ENCODE peak calls at places on chromosomes 5 and 9, in nine cellular contexts. E is pancreas, W is NCI-H1417, M is fibroblast of lung, J is Caki2, H is ELR, O is amniotic stem cell, F is left ventricle myocardium inferior, Z is cardiac fibroblast. K is an unnamed sample.

GRCh38 chr9:17322882-17323864 is 188.3 kb downstream of the CNTLN start:
- DNase-seq in H (no peak), E (no peak), M (no peak), W (no peak), O (no peak), F (no peak), Z (no peak), J (no peak), K (no peak)

GRCh38 chr5:120298981-120299380 is 165.1 kb upstream of the PRR16 start:
- DNase-seq in E (no peak), O (no peak), W (no peak), Z (no peak), M (peak), H (no peak), J (no peak), F (no peak), K (no peak)

GRCh38 chr5:1090538-1090937 is 21.3 kb downstream of the SLC12A7 start:
- DNase-seq in F (peak), W (no peak), M (peak), H (no peak), J (no peak), Z (peak), E (no peak), O (no peak), K (no peak)

GRCh38 chr5:95631991-95632675 is 12.2 kb downstream of the GPR150 start:
- DNase-seq in Z (peak), H (peak), F (no peak), O (no peak), J (peak), E (peak), W (no peak), M (no peak), K (peak)

GRCh38 chr9:69546265-69546664 is 125.9 kb downstream of the APBA1 start:
- DNase-seq in O (no peak), E (no peak), Z (peak), W (peak), M (peak), H (peak), F (no peak), J (peak), K (no peak)

GRCh38 chr5:179974281-179974945 is 66.7 kb upstream of the TBC1D9B start:
- DNase-seq in Z (no peak), H (no peak), F (no peak), W (peak), M (no peak), J (no peak), O (no peak), E (no peak), K (no peak)

GRCh38 chr5:83077662-83078261 is 415 bp downstream of the XRCC4 start:
- DNase-seq in E (no peak), H (peak), M (peak), Z (no peak), J (no peak), W (no peak), O (no peak), F (no peak), K (no peak)

GRCh38 chr9:126160067-126160853 is 166.4 kb upstream of the MVB12B start:
- DNase-seq in W (no peak), J (no peak), E (no peak), O (no peak), F (no peak), H (no peak), M (no peak), Z (no peak), K (no peak)

GRCh38 chr9:96420468-96421219 is 2.5 kb upstream of the ZNF367 start:
- DNase-seq in H (peak), O (peak), F (no peak), W (no peak), E (peak), Z (peak), M (peak), J (peak), K (peak)

GRCh38 chr5:128826290-128826689 is 139.0 kb upstream of the SLC27A6 start:
- DNase-seq in H (no peak), M (peak), E (no peak), W (no peak), Z (peak), J (no peak), O (no peak), F (no peak), K (no peak)

GRCh38 chr9:36328798-36329411 is 70.7 kb upstream of the GNE start:
- DNase-seq in O (peak), W (peak), M (peak), H (peak), Z (peak), J (peak), F (no peak), E (peak), K (peak)

GRCh38 chr9:110197330-110198187 is 10.4 kb downstream of the C9orf152 start:
- DNase-seq in W (no peak), J (no peak), H (no peak), E (no peak), Z (no peak), F (no peak), M (no peak), O (no peak), K (no peak)

GRCh38 chr5:94240616-94241287 is 377.7 kb downstream of the KIAA0825 start:
- DNase-seq in J (no peak), H (no peak), W (no peak), M (peak), F (no peak), Z (peak), E (no peak), O (no peak), K (peak)

GRCh38 chr9:68942790-68943189 is 71.1 kb downstream of the PRKACG start:
- DNase-seq in Z (no peak), J (no peak), F (no peak), O (no peak), E (no peak), M (no peak), H (no peak), W (no peak), K (no peak)

GRCh38 chr5:27414099-27414498 is 375.7 kb upstream of the CDH9 start:
- DNase-seq in H (no peak), O (no peak), E (no peak), J (no peak), W (no peak), M (no peak), F (no peak), Z (no peak), K (no peak)

GRCh38 chr5:134252671-134253070 is 26.8 kb upstream of the PPP2CA start:
- DNase-seq in J (peak), W (no peak), O (peak), H (peak), Z (peak), M (peak), F (no peak), E (no peak), K (peak)

GRCh38 chr9:115373000-115373709 is 255.2 kb upstream of the TNC start:
- DNase-seq in M (peak), J (peak), Z (peak), W (no peak), O (peak), H (peak), E (no peak), F (no peak), K (peak)

GRCh38 chr9:21995652-21996275 is 1.2 kb downstream of the CDKN2B-AS1 start:
- DNase-seq in F (peak), J (no peak), H (peak), O (no peak), M (peak), Z (peak), W (no peak), E (peak), K (peak)

GRCh38 chr9:115969096-115969495 is 184.5 kb upstream of the PAPPA start:
- DNase-seq in Z (peak), M (no peak), E (no peak), H (no peak), W (no peak), O (no peak), J (no peak), F (no peak), K (peak)

GRCh38 chr5:37665889-37666288 is 174.0 kb downstream of the GDNF start:
- DNase-seq in E (peak), W (no peak), J (no peak), H (no peak), M (peak), O (no peak), Z (no peak), F (peak), K (peak)

GRCh38 chr9:21873540-21874221 is 71.2 kb downstream of the MTAP start:
- DNase-seq in M (peak), Z (peak), H (peak), J (peak), F (no peak), O (no peak), E (no peak), W (no peak), K (peak)

GRCh38 chr5:128539038-128539429 is 989 bp upstream of the FBN2 start:
- DNase-seq in E (no peak), F (peak), O (no peak), M (peak), W (no peak), H (peak), Z (peak), J (no peak), K (no peak)

GRCh38 chr9:72898360-72898759 is 54.5 kb downstream of the ALDH1A1 start:
- DNase-seq in M (no peak), H (no peak), F (no peak), E (no peak), O (no peak), J (no peak), Z (no peak), W (no peak), K (no peak)

GRCh38 chr5:143019614-143020515 is 249.7 kb downstream of the ARHGAP26 start:
- DNase-seq in O (no peak), Z (no peak), W (peak), F (no peak), J (no peak), H (no peak), M (no peak), E (no peak), K (no peak)

GRCh38 chr9:24516463-24516862 is 29.2 kb downstream of the IZUMO3 start:
- DNase-seq in E (no peak), H (no peak), W (no peak), F (no peak), O (no peak), J (no peak), Z (no peak), M (no peak), K (peak)

GRCh38 chr5:140114341-140115185 is 654 bp downstream of the PURA start:
- DNase-seq in J (peak), H (peak), W (peak), M (peak), E (peak), O (peak), Z (peak), F (peak), K (peak)

GRCh38 chr5:39274388-39275085 is 55.2 kb upstream of the FYB1 start:
- DNase-seq in H (no peak), F (no peak), M (peak), W (no peak), Z (peak), J (no peak), E (no peak), O (no peak), K (no peak)

GRCh38 chr9:82445556-82445955 is 457.0 kb downstream of the SPATA31D1 start:
- DNase-seq in E (no peak), F (no peak), H (no peak), J (no peak), W (no peak), Z (no peak), O (no peak), M (no peak), K (no peak)

GRCh38 chr5:109739741-109740140 is 50.0 kb downstream of the MAN2A1 start:
- DNase-seq in Z (peak), W (no peak), O (no peak), M (peak), E (no peak), F (no peak), H (peak), J (peak), K (peak)

GRCh38 chr9:1791191-1791590 is 224.0 kb upstream of the SMARCA2 start:
- DNase-seq in F (no peak), O (no peak), W (no peak), E (no peak), Z (no peak), H (no peak), J (no peak), M (no peak), K (no peak)

GRCh38 chr9:133993635-133994253 is 1.6 kb upstream of the VAV2 start:
- DNase-seq in E (no peak), W (no peak), F (no peak), Z (no peak), H (no peak), O (no peak), J (no peak), M (no peak), K (no peak)

GRCh38 chr9:96222132-96222531 is 79.8 kb downstream of the HSD17B3 start:
- DNase-seq in Z (peak), H (peak), E (no peak), M (peak), J (no peak), O (no peak), W (no peak), F (no peak), K (no peak)

GRCh38 chr5:106311230-106311629 is 1359.5 kb downstream of the EFNA5 start:
- DNase-seq in H (no peak), E (no peak), M (peak), O (no peak), W (no peak), F (no peak), Z (peak), J (no peak), K (no peak)

GRCh38 chr9:15735083-15735974 is 182.5 kb downstream of the CCDC171 start:
- DNase-seq in F (no peak), H (peak), J (peak), Z (peak), W (no peak), E (no peak), M (peak), O (peak), K (peak)

GRCh38 chr5:131659841-131660240 is 24.8 kb upstream of the RAPGEF6 start:
- DNase-seq in O (no peak), F (no peak), J (no peak), E (no peak), W (no peak), Z (no peak), M (no peak), H (no peak), K (no peak)

GRCh38 chr5:150489358-150490295 is 18.3 kb upstream of the NDST1 start:
- DNase-seq in J (no peak), O (no peak), F (no peak), Z (peak), E (no peak), M (peak), H (peak), W (no peak), K (no peak)

GRCh38 chr5:407801-408268 is 35.1 kb upstream of the EXOC3 start:
- DNase-seq in M (no peak), Z (no peak), F (no peak), H (no peak), W (no peak), J (no peak), E (no peak), O (no peak), K (no peak)

GRCh38 chr5:175471628-175472027 is 6.7 kb upstream of the SFXN1 start:
- DNase-seq in J (no peak), Z (no peak), W (no peak), M (no peak), F (no peak), E (no peak), H (no peak), O (no peak), K (no peak)

GRCh38 chr5:168746893-168747640 is 167.9 kb upstream of the PANK3 start:
- DNase-seq in E (no peak), F (no peak), H (no peak), M (no peak), Z (no peak), W (no peak), J (no peak), O (no peak), K (no peak)